ENCODE peak calls at places on chromosomes 2 and 18, in seven cellular contexts. N is BJ, K is endodermal cell, P is astrocyte, Q is cardiac fibroblast, F is right atrium auricular region, Y is heart left ventricle. E is an unnamed sample.

GRCh38 chr2:227818569-227819397 is 5.1 kb downstream of the CCL20 start:
- DNase-seq in N (no peak), K (no peak), P (no peak), Q (peak; percentile 98), F (peak; percentile 92), Y (no peak), E (no peak)

GRCh38 chr2:236505071-236505470 is 64.6 kb upstream of the ACKR3 start:
- DNase-seq in N (no peak), K (no peak), P (no peak), Q (peak; percentile 62), F (no peak), Y (no peak), E (no peak)

GRCh38 chr2:66058675-66059074 is 376.2 kb upstream of the MEIS1 start:
- DNase-seq in N (no peak), K (peak; percentile 52), P (no peak), Q (no peak), F (no peak), Y (no peak), E (no peak)

GRCh38 chr18:76494181-76494540 is 881 bp downstream of the ZNF516 start:
- DNase-seq in N (no peak), K (peak; percentile 78), P (peak; percentile 32), Q (peak; percentile 47), F (no peak), Y (no peak), E (no peak)

GRCh38 chr18:47490882-47491281 is 239.4 kb upstream of the SKOR2 start:
- DNase-seq in N (no peak), K (peak; percentile 17), P (no peak), Q (no peak), F (no peak), Y (no peak), E (no peak)

GRCh38 chr2:108971661-108972566 is 17.1 kb downstream of the EDAR start:
- DNase-seq in N (peak; percentile 54), K (no peak), P (peak; percentile 47), Q (no peak), F (no peak), Y (no peak), E (peak; percentile 71)

GRCh38 chr18:59929621-59930295 is 30.0 kb downstream of the PMAIP1 start:
- DNase-seq in N (no peak), K (no peak), P (no peak), Q (no peak), F (no peak), Y (no peak), E (no peak)

GRCh38 chr18:48885951-48886400 is 64.8 kb downstream of the SMAD7 start:
- DNase-seq in N (no peak), K (peak; percentile 31), P (no peak), Q (no peak), F (no peak), Y (no peak), E (no peak)

GRCh38 chr18:75654928-75655745 is 227.6 kb upstream of the SMIM21 start:
- DNase-seq in N (peak; percentile 26), K (peak; percentile 71), P (no peak), Q (peak; percentile 22), F (no peak), Y (no peak), E (no peak)

GRCh38 chr2:182548031-182548950 is 121.5 kb upstream of the PDE1A start:
- DNase-seq in N (no peak), K (no peak), P (peak; percentile 43), Q (peak; percentile 77), F (no peak), Y (no peak), E (no peak)

GRCh38 chr2:142119347-142119746 is 11.5 kb downstream of the LRP1B start:
- DNase-seq in N (no peak), K (no peak), P (no peak), Q (no peak), F (no peak), Y (no peak), E (no peak)

GRCh38 chr2:150256746-150257145 is 230.7 kb downstream of the RND3 start:
- DNase-seq in N (no peak), K (no peak), P (no peak), Q (no peak), F (no peak), Y (no peak), E (no peak)

GRCh38 chr2:120817956-120818325 is 82.3 kb downstream of the GLI2 start:
- DNase-seq in N (no peak), K (no peak), P (no peak), Q (no peak), F (no peak), Y (no peak), E (no peak)

DNA sequence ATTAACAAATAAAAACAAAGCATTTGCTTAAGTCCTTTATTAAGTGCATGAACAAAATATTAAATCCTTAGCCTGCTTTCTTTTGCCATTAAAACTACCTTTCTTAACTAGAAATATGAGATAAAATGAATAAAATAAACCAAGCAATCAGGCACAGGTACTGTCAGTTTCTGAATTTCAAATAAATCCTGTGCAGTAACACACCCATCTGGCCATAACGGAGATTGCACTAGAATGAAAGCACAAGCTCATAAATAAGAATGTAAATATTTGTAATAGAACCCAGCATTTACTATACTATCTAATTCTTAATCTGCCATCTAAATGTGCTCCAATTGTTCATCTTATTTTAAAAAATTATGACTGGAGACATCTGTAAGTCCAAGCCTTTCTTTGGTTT is 31.9 kb downstream of the PRKRA start:
- DNase-seq in N (no peak), K (no peak), P (no peak), Q (peak; percentile 54), F (no peak), Y (no peak), E (peak; percentile 29)
- TF ChIP-seq CTCF in N (peak; percentile 38), K (no peak), P (no peak), Q (peak; percentile 28), F (peak; percentile 31), Y (no peak), E (peak; percentile 68)

DNA sequence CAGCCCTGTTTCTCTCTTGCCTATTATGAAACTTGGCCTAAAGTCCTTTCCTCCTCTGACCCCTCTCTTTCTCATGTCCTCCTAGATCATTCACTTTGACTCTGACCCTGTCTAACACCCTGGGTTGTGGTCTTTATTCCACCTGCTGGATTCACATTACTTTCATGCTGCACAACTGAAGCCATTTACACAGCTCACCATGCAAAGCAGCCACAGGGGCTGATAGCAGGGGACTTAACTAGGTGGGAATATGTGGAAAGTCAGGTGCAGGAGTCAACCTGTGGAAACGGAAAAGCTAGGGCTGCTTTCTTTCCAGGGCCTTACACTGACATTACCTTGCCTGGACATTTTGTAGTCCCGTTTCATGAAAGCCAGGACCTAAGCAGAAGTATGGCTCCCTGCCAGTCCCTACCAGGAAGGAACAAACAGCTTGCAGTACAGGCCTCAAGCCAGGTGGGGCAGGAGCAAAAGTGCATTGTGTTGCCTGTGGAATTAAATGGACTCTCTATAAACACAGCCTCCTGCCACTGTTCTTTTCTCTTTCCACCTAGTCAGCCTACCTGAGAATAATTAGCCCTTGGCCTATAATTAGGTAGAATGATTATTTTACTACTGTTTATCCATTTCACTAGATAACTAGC is 11.8 kb downstream of the MAPRE3 start:
- DNase-seq in N (no peak), K (peak; percentile 73), P (peak; percentile 37), Q (peak; percentile 83), F (peak; percentile 70), Y (peak; percentile 65), E (no peak)
- TF ChIP-seq CTCF in N (no peak), K (peak; percentile 62), P (no peak), Q (peak; percentile 35), F (peak; percentile 56), Y (peak; percentile 35), E (peak; percentile 39)

GRCh38 chr18:26803643-26804042 is 61.9 kb downstream of the AQP4 start:
- DNase-seq in N (no peak), K (no peak), P (no peak), Q (no peak), F (no peak), Y (no peak), E (no peak)

GRCh38 chr18:26806224-26806623 is 59.3 kb downstream of the AQP4 start:
- DNase-seq in N (no peak), K (no peak), P (no peak), Q (no peak), F (no peak), Y (no peak), E (no peak)

GRCh38 chr18:26802330-26803200 is 62.9 kb downstream of the AQP4 start:
- DNase-seq in N (no peak), K (no peak), P (no peak), Q (no peak), F (no peak), Y (no peak), E (no peak)

DNA sequence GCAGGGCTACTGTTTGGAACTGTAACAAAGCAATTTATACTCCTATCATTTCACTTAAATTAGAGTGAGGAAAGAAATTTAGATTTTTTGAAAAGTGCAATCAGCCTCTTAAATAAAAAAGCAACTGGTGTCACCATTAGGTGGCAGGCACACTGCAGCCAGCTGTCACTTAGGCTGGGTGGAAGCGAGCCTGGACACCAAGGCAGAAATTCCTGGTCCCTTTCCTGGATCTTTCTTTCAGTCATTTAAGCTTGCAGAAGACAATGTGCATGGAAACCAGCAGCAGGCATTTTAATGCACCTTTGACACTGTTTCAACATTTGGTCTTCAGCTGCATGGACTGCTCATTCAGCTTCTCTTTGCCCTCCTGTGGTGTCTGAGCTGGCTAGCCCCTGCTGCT is 61.0 kb downstream of the AQP4 start:
- DNase-seq in N (no peak), K (peak; percentile 75), P (no peak), Q (no peak), F (no peak), Y (no peak), E (no peak)
- TF ChIP-seq CTCF in N (no peak), K (peak; percentile 81), P (no peak), Q (no peak), F (peak; percentile 59), Y (peak; percentile 33), E (no peak)

GRCh38 chr2:187985195-187985594 is 306.5 kb upstream of the GULP1 start:
- DNase-seq in N (no peak), K (no peak), P (no peak), Q (no peak), F (no peak), Y (no peak), E (no peak)

GRCh38 chr2:187985923-187986322 is 305.8 kb upstream of the GULP1 start:
- DNase-seq in N (no peak), K (no peak), P (peak; percentile 14), Q (peak; percentile 11), F (no peak), Y (no peak), E (no peak)

GRCh38 chr2:187989925-187990623 is 301.6 kb upstream of the GULP1 start:
- DNase-seq in N (no peak), K (peak; percentile 67), P (no peak), Q (no peak), F (no peak), Y (no peak), E (no peak)

GRCh38 chr2:187988348-187988747 is 303.3 kb upstream of the GULP1 start:
- DNase-seq in N (no peak), K (no peak), P (no peak), Q (no peak), F (no peak), Y (no peak), E (no peak)

DNA sequence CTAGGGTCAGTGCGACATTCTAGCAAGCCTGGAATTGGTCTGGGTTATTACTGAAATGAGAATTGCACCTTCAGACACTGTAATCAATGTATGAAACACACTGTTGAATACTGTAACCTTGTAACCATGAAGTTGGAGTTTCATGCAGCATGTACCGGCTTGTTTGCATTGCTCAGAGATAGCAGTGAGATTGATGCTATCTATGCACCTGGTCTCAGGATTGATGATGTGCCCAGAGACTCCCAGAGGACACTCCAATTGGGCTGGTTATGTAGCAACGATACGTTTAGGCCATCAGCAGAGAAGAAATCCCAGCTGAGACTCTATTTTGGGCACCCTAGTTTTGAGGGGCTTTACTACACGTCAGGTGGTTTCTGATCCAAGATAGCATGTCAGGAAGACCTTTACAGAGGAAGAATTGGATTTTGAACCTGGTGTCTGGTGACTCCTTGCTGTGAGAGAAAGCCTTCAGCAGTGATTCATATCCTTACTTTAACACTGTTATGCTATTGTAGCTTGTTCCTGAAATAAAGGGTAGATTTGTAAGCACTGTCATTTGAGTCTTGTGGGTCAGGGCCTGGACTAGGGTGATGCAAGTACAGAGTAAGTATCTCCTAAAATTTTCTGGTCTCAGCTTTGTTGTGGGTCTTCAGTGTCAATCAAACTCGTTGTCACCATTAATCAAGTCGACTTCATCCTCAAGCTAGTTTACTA is 305.1 kb upstream of the GULP1 start:
- DNase-seq in N (no peak), K (no peak), P (no peak), Q (no peak), F (no peak), Y (no peak), E (peak; percentile 3)
- TF ChIP-seq CTCF in N (no peak), K (no peak), P (no peak), Q (no peak), F (no peak), Y (no peak), E (no peak)